ENCODE peak calls at places on chromosome 1, in nine cellular contexts. U is ovary; Q is BE2C; B is hepatocyte; Z is CD8-positive, alpha-beta T cell; Y is lower lobe of right lung; X is psoas muscle; J is pancreas; N is testis. F is an unnamed sample.

GRCh38 chr1:197781998-197782718 is 6.9 kb upstream of the DENND1B start:
- DNase-seq in U (no peak), Q (no peak), B (no peak), Z (no peak), Y (no peak), X (no peak), J (no peak), N (no peak), F (no peak)

GRCh38 chr1:191279266-191279800 is 801.7 kb upstream of the BRINP3 start:
- DNase-seq in U (no peak), Q (no peak), B (no peak), Z (no peak), Y (no peak), X (no peak), J (no peak), N (no peak), F (no peak)

GRCh38 chr1:62746086-62746808 is 37.7 kb upstream of the ATG4C start:
- DNase-seq in U (no peak), Q (no peak), B (peak; percentile 50), Z (no peak), Y (no peak), X (no peak), J (no peak), N (no peak), F (no peak)

GRCh38 chr1:21643624-21644023 is 25.5 kb downstream of the RAP1GAP start:
- DNase-seq in U (no peak), Q (no peak), B (no peak), Z (no peak), Y (no peak), X (no peak), J (no peak), N (no peak), F (no peak)

GRCh38 chr1:182617075-182617429 is 12.9 kb upstream of the RGS16 start:
- DNase-seq in U (no peak), Q (no peak), B (no peak), Z (no peak), Y (no peak), X (no peak), J (no peak), N (no peak), F (no peak)

GRCh38 chr1:150582371-150582770 is 3.0 kb upstream of the MCL1 start:
- DNase-seq in U (no peak), Q (no peak), B (no peak), Z (no peak), Y (no peak), X (no peak), J (no peak), N (no peak), F (no peak)

GRCh38 chr1:98030483-98030882 is 109.6 kb upstream of the DPYD start:
- DNase-seq in U (no peak), Q (no peak), B (no peak), Z (no peak), Y (no peak), X (no peak), J (no peak), N (no peak), F (no peak)

GRCh38 chr1:58502519-58502918 is 44.0 kb downstream of the OMA1 start:
- DNase-seq in U (no peak), Q (no peak), B (no peak), Z (no peak), Y (no peak), X (no peak), J (no peak), N (no peak), F (no peak)

GRCh38 chr1:87410771-87411170 is 82.1 kb downstream of the LMO4 start:
- DNase-seq in U (no peak), Q (peak; percentile 53), B (no peak), Z (no peak), Y (no peak), X (peak; percentile 16), J (no peak), N (no peak), F (peak; percentile 24)

GRCh38 chr1:116853680-116854191 is 56.0 kb upstream of the PTGFRN start:
- DNase-seq in U (no peak), Q (peak; percentile 31), B (peak; percentile 89), Z (no peak), Y (no peak), X (no peak), J (no peak), N (no peak), F (peak; percentile 75)

GRCh38 chr1:219790834-219791615 is 137.3 kb downstream of the SLC30A10 start:
- DNase-seq in U (no peak), Q (no peak), B (no peak), Z (no peak), Y (no peak), X (no peak), J (no peak), N (no peak), F (no peak)

GRCh38 chr1:118661769-118662320 is 326.3 kb downstream of the TBX15 start:
- DNase-seq in U (no peak), Q (no peak), B (no peak), Z (no peak), Y (no peak), X (no peak), J (no peak), N (no peak), F (no peak)

GRCh38 chr1:44053394-44053793 is 22.1 kb upstream of the SLC6A9 start:
- DNase-seq in U (no peak), Q (no peak), B (no peak), Z (no peak), Y (no peak), X (no peak), J (no peak), N (no peak), F (no peak)

GRCh38 chr1:1228596-1229321 is 3.0 kb downstream of the SDF4 start:
- DNase-seq in U (no peak), Q (no peak), B (no peak), Z (no peak), Y (no peak), X (no peak), J (no peak), N (no peak), F (no peak)

GRCh38 chr1:198763298-198763714 is 124.5 kb downstream of the PTPRC start:
- DNase-seq in U (no peak), Q (no peak), B (no peak), Z (no peak), Y (no peak), X (no peak), J (no peak), N (no peak), F (no peak)

DNA sequence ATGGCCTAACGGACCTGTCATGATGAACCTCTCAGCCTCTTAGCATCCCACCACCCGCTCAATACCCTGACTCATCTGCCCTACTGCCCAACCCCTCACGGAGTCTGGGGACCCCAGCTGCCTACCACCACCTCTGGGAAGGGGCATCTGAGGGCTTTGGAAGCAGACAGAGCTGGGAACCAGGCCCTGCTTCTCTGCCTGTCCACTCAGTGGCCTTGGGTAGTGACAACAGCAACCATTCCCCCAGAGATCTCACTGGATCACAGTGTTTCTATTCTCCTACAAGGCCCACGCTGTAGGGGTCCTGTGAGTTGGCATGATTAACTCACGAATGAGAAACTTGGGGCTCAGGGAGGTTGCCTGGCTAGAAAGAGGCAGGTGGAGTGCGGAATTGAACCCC is 32.5 kb upstream of the DMBX1 start:
- DNase-seq in U (no peak), Q (no peak), B (no peak), Z (no peak), Y (no peak), X (no peak), J (no peak), N (no peak), F (no peak)
- H3K27me3 ChIP-seq in U (no peaks in the 10 kb centered on the region), Q (no peaks in the 10 kb centered on the region), B (peaks cover 71% of the 10 kb centered on the region), Z (no peaks in the 10 kb centered on the region), Y (no peaks in the 10 kb centered on the region), X (peaks cover 9% of the 10 kb centered on the region), J (no peaks in the 10 kb centered on the region), N (no peaks in the 10 kb centered on the region), F (no peaks in the 10 kb centered on the region)

DNA sequence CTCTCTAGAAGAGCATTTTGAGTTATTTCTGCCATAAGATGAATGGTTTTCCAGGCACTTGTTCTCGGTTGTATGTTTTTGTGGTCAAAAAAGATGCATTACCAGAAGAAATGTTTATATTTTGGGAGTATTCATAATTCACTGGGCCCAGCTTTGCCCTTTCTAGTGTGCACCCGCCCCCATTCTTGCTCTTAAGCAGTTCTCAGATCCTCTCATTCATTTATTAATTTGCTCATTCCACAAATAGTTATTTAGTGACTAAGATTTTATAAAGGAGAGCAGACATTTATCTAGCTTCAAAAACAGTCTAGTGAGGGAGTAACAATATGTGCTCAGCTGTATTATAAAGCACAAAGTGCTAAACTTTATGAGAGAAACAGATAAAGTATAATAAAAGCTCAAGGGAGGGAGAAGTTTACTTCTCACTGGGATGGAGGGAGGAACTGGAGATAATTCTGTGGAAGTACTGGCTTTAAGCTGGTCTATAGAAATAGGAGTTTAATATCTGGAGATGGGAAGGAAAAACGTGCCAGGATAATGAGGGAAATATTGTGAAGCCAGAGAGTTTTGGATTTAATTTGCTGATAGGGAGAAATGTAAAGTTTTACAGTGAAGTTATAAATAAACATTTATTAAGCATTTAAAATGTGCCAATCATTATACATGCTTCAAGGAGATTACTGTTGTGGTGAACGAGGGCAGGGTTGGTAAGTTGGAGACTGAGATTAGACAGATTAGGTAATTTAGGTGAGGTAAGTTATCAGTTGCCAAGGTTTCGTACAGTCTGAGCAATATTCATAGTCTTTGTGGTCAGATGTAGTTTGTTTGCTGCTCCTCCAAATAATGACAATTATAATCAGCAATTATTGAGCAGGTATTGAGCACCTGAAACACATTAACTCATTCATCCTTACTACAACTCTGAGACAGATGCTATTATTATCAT is 9.1 kb upstream of the MACF1 start:
- DNase-seq in U (no peak), Q (no peak), B (no peak), Z (no peak), Y (no peak), X (no peak), J (no peak), N (no peak), F (no peak)
- H3K4me1 ChIP-seq in U (peaks cover 5% of the 10 kb centered on the region), Q (no peaks in the 10 kb centered on the region), B (peaks cover 6% of the 10 kb centered on the region), Z (peaks cover 66% of the 10 kb centered on the region), Y (peaks cover 75% of the 10 kb centered on the region), X (peaks cover 46% of the 10 kb centered on the region), J (peaks cover 11% of the 10 kb centered on the region), N (peaks cover 22% of the 10 kb centered on the region), F (peaks cover 10% of the 10 kb centered on the region)

GRCh38 chr1:81998165-81998564 is 197.4 kb downstream of the ADGRL2 start:
- DNase-seq in U (no peak), Q (no peak), B (no peak), Z (no peak), Y (no peak), X (no peak), J (no peak), N (peak; percentile 30), F (no peak)
- H3K27me3 ChIP-seq in U (no peaks in the 10 kb centered on the region), Q (no peaks in the 10 kb centered on the region), B (no peaks in the 10 kb centered on the region), Z (no peaks in the 10 kb centered on the region), Y (no peaks in the 10 kb centered on the region), X (no peaks in the 10 kb centered on the region), J (no peaks in the 10 kb centered on the region), N (no peaks in the 10 kb centered on the region), F (no peaks in the 10 kb centered on the region)

DNA sequence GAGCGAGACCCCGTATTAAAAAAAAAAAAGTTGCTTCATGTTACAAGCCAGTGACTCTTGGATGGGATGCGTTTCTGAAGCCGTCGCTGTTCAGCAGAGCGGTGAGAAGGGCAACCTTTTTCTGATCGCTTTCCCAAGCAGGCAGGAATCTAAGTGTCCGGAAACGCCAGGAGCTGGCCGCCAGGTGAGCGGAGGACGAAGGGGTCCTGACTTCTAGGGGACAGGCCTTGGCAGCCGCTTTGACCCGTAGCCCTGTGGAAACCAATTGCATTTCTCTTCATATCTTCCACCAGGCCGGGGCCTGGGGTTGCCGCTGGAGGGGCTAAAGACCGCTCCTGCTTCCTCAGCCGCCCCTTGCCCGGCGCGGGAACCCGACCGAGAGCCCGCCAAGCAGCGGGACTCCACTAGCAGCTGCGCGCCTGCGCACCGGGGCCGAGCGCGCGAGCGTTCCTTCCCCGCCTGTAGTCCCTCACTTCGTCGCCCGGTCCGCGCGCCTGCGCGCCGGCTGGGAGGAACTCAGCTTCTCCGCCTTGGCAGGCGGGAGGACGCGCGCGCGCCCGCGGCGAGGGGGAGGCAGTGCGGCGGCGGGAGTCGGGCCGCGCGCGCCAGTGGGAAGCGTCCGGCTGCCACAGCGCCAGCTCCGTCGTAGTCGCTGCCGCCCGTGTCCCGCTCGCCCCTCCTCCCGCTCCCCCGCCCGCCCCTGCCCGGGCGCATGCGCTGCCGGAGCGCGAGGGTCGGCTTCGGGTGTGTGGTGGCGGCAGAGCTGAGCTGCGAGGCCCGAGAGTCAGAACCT is at the start of gene SPEN:
- DNase-seq in U (peak; percentile 98), Q (peak; percentile 96), B (peak; percentile 99), Z (peak; percentile 98), Y (peak; percentile 99), X (peak; percentile 99), J (peak; percentile 99), N (peak; percentile 97), F (peak; percentile 97)
- H3K4me1 ChIP-seq in U (peaks cover 4% of the 10 kb centered on the region), Q (no peaks in the 10 kb centered on the region), B (peaks cover 26% of the 10 kb centered on the region), Z (peaks cover 24% of the 10 kb centered on the region), Y (peaks cover 38% of the 10 kb centered on the region), X (peaks cover 36% of the 10 kb centered on the region), J (no peaks in the 10 kb centered on the region), N (peaks cover 26% of the 10 kb centered on the region), F (peaks cover 8% of the 10 kb centered on the region)

F was measured in colonic mucosa.